ENCODE peak calls at places on chromosome 7, in eight cellular contexts. H is T-helper 2 cell treated with Interferon-gamma antibody and Interleukin-4, amounts not matched to agents 5 μg/mL and 100 μg/mL, for 36 hours; C is stimulated activated effector memory CD8-positive, alpha-beta T cell treated with anti-CD3 and anti-CD28 coated beads, Interleukin-12 subunit alpha, Interleukin-12 subunit beta, amount 100 ng/mL, for 72 hours; B is RPMI7951; M is mucosa of gallbladder; N is upper lobe of right lung; G is SW480; R is hippocampal formation. S is an unnamed sample.

GRCh38 chr7:134184767-134185166 is 57.6 kb downstream of the LRGUK start:
- DNase-seq in H (no peak), C (no peak), B (peak), M (no peak), N (no peak), G (no peak), R (no peak), S (peak)

GRCh38 chr7:93165447-93165846 is 17.3 kb upstream of the SAMD9L start:
- DNase-seq in H (no peak), C (no peak), B (peak), M (no peak), N (no peak), G (no peak), R (no peak), S (no peak)

GRCh38 chr7:121832347-121832746 is 40.6 kb upstream of the PTPRZ1 start:
- DNase-seq in H (no peak), C (no peak), B (peak), M (no peak), N (no peak), G (no peak), R (peak), S (peak)

GRCh38 chr7:2196381-2197378 is 36.1 kb downstream of the MAD1L1 start:
- DNase-seq in H (no peak), C (no peak), B (no peak), M (no peak), N (peak), G (no peak), R (no peak), S (no peak)

GRCh38 chr7:65390588-65390987 is 16.9 kb downstream of the ZNF92 start:
- DNase-seq in H (no peak), C (peak), B (peak), M (no peak), N (no peak), G (peak), R (no peak), S (peak)

GRCh38 chr7:158606111-158606510 is 18.5 kb upstream of the PTPRN2 start:
- DNase-seq in H (no peak), C (no peak), B (no peak), M (no peak), N (no peak), G (no peak), R (no peak), S (no peak)

GRCh38 chr7:50739744-50740455 is 42.8 kb downstream of the GRB10 start:
- DNase-seq in H (peak), C (peak), B (peak), M (no peak), N (no peak), G (no peak), R (no peak), S (no peak)

GRCh38 chr7:30047124-30047523 is 18.9 kb downstream of the PLEKHA8 start:
- DNase-seq in H (no peak), C (no peak), B (no peak), M (no peak), N (no peak), G (no peak), R (no peak), S (no peak)

GRCh38 chr7:39272676-39273075 is 293.5 kb upstream of the YAE1 start:
- DNase-seq in H (no peak), C (no peak), B (no peak), M (no peak), N (no peak), G (no peak), R (no peak), S (no peak)

GRCh38 chr7:38330861-38331709 is 57.6 kb upstream of the TARP start:
- DNase-seq in H (no peak), C (peak), B (no peak), M (no peak), N (no peak), G (no peak), R (no peak), S (no peak)

GRCh38 chr7:51015581-51015980 is 232.9 kb upstream of the GRB10 start:
- DNase-seq in H (no peak), C (no peak), B (no peak), M (no peak), N (peak), G (no peak), R (no peak), S (no peak)

GRCh38 chr7:87179180-87179579 is 26.9 kb downstream of the DMTF1 start:
- DNase-seq in H (no peak), C (no peak), B (no peak), M (no peak), N (no peak), G (no peak), R (no peak), S (no peak)

GRCh38 chr7:129169171-129169643 is 19.2 kb upstream of the SMO start:
- DNase-seq in H (peak), C (no peak), B (peak), M (peak), N (peak), G (no peak), R (no peak), S (no peak)

GRCh38 chr7:94741179-94741578 is 85.2 kb upstream of the SGCE start:
- DNase-seq in H (no peak), C (no peak), B (no peak), M (no peak), N (no peak), G (no peak), R (no peak), S (no peak)

GRCh38 chr7:2521341-2521745 is 1.8 kb downstream of the LFNG start:
- DNase-seq in H (no peak), C (no peak), B (no peak), M (no peak), N (no peak), G (no peak), R (no peak), S (no peak)

GRCh38 chr7:13336227-13336626 is 648.8 kb downstream of the ARL4A start:
- DNase-seq in H (no peak), C (no peak), B (no peak), M (no peak), N (no peak), G (no peak), R (no peak), S (no peak)

GRCh38 chr7:156949541-156950380 is at the start of gene NOM1:
- DNase-seq in H (peak), C (peak), B (peak), M (peak), N (peak), G (peak), R (peak), S (peak)

GRCh38 chr7:266851-267840 is 22.8 kb upstream of the FOXL3 start:
- DNase-seq in H (no peak), C (no peak), B (peak), M (no peak), N (no peak), G (no peak), R (no peak), S (no peak)

GRCh38 chr7:15209385-15209784 is 306.8 kb upstream of the DGKB start:
- DNase-seq in H (no peak), C (no peak), B (no peak), M (no peak), N (no peak), G (no peak), R (no peak), S (no peak)

GRCh38 chr7:90401989-90402388 is 1.3 kb upstream of the CLDN12 start:
- DNase-seq in H (no peak), C (no peak), B (peak), M (peak), N (no peak), G (no peak), R (no peak), S (peak)

GRCh38 chr7:7639847-7640220 is 718 bp upstream of the UMAD1 start:
- DNase-seq in H (peak), C (no peak), B (peak), M (no peak), N (no peak), G (peak), R (peak), S (peak)

GRCh38 chr7:11548532-11548931 is 283.5 kb downstream of the THSD7A start:
- DNase-seq in H (no peak), C (no peak), B (no peak), M (no peak), N (no peak), G (no peak), R (no peak), S (no peak)

GRCh38 chr7:71775648-71776047 is 636.5 kb downstream of the CALN1 start:
- DNase-seq in H (no peak), C (no peak), B (no peak), M (no peak), N (no peak), G (no peak), R (peak), S (no peak)

GRCh38 chr7:55154096-55154495 is 135.3 kb downstream of the EGFR start:
- DNase-seq in H (no peak), C (no peak), B (no peak), M (no peak), N (no peak), G (no peak), R (no peak), S (no peak)

GRCh38 chr7:107857541-107857912 is 33.5 kb upstream of the DLD start:
- DNase-seq in H (no peak), C (no peak), B (peak), M (no peak), N (no peak), G (no peak), R (no peak), S (peak)

GRCh38 chr7:21125297-21125696 is 302.6 kb upstream of the SP4 start:
- DNase-seq in H (no peak), C (no peak), B (no peak), M (no peak), N (no peak), G (no peak), R (no peak), S (no peak)

GRCh38 chr7:115724400-115725056 is 306.0 kb downstream of the TFEC start:
- DNase-seq in H (no peak), C (no peak), B (no peak), M (no peak), N (no peak), G (peak), R (no peak), S (no peak)

GRCh38 chr7:119756687-119757086 is 516.3 kb upstream of the KCND2 start:
- DNase-seq in H (no peak), C (no peak), B (no peak), M (no peak), N (no peak), G (no peak), R (no peak), S (no peak)

GRCh38 chr7:139853576-139854511 is 24.8 kb downstream of the TBXAS1 start:
- DNase-seq in H (no peak), C (no peak), B (peak), M (no peak), N (no peak), G (no peak), R (no peak), S (peak)

GRCh38 chr7:94962661-94963060 is 55.3 kb downstream of the PPP1R9A start:
- DNase-seq in H (no peak), C (no peak), B (peak), M (no peak), N (no peak), G (no peak), R (no peak), S (no peak)

GRCh38 chr7:101792051-101792651 is 25.3 kb upstream of the CUX1 start:
- DNase-seq in H (no peak), C (no peak), B (peak), M (no peak), N (peak), G (no peak), R (no peak), S (peak)

GRCh38 chr7:55502988-55503514 is 69.3 kb downstream of the VOPP1 start:
- DNase-seq in H (no peak), C (no peak), B (no peak), M (no peak), N (no peak), G (peak), R (no peak), S (peak)

GRCh38 chr7:97305589-97305988 is 188.1 kb downstream of the SDHAF3 start:
- DNase-seq in H (no peak), C (no peak), B (no peak), M (no peak), N (no peak), G (no peak), R (no peak), S (no peak)

GRCh38 chr7:148882668-148883232 is 1.3 kb downstream of the EZH2 start:
- DNase-seq in H (no peak), C (no peak), B (peak), M (no peak), N (no peak), G (peak), R (no peak), S (no peak)

GRCh38 chr7:107838816-107839584 is 36.0 kb upstream of the SLC26A3 start:
- DNase-seq in H (no peak), C (no peak), B (no peak), M (peak), N (no peak), G (no peak), R (no peak), S (no peak)

GRCh38 chr7:71414490-71414889 is 282.5 kb downstream of the GALNT17 start:
- DNase-seq in H (no peak), C (no peak), B (peak), M (no peak), N (no peak), G (peak), R (no peak), S (no peak)

GRCh38 chr7:155122831-155123230 is 52.7 kb downstream of the HTR5A start:
- DNase-seq in H (no peak), C (no peak), B (no peak), M (no peak), N (no peak), G (no peak), R (no peak), S (no peak)

GRCh38 chr7:157601530-157601929 is 264.7 kb downstream of the DNAJB6 start:
- DNase-seq in H (no peak), C (no peak), B (no peak), M (no peak), N (peak), G (no peak), R (peak), S (no peak)